ENCODE peak calls at places on chromosomes 5 and 9, in ten cellular contexts. R, K, B, M, W, D, H, P, C and Q are unnamed samples.

GRCh38 chr5:97600486-97600885 is 417.4 kb upstream of the RIOK2 start:
- DNase-seq in R (no peak), K (no peak), B (no peak), M (no peak), W (no peak), D (no peak), H (no peak), P (no peak), C (no peak), Q (no peak)

GRCh38 chr5:143086851-143087637 is 316.4 kb downstream of the NR3C1 start:
- DNase-seq in R (peak; percentile 26), K (peak; percentile 44), B (no peak), M (no peak), W (no peak), D (peak; percentile 63), H (no peak), P (no peak), C (no peak), Q (no peak)

GRCh38 chr5:147188200-147189108 is 46.4 kb upstream of the STK32A start:
- DNase-seq in R (peak; percentile 62), K (peak; percentile 84), B (peak; percentile 19), M (no peak), W (peak; percentile 63), D (peak; percentile 30), H (no peak), P (no peak), C (no peak), Q (no peak)

GRCh38 chr5:66021585-66021984 is 95.2 kb downstream of the ERBIN start:
- DNase-seq in R (no peak), K (peak; percentile 16), B (no peak), M (no peak), W (no peak), D (no peak), H (no peak), P (no peak), C (no peak), Q (no peak)

GRCh38 chr5:50440651-50441478 is at the start of gene EMB:
- DNase-seq in R (peak; percentile 53), K (peak; percentile 6), B (peak; percentile 74), M (no peak), W (peak; percentile 12), D (peak; percentile 12), H (peak; percentile 82), P (peak; percentile 59), C (peak; percentile 62), Q (peak; percentile 77)

GRCh38 chr5:141657937-141658545 is 6.8 kb upstream of the FCHSD1 start:
- DNase-seq in R (no peak), K (no peak), B (no peak), M (no peak), W (peak; percentile 88), D (peak; percentile 44), H (no peak), P (no peak), C (no peak), Q (no peak)

GRCh38 chr9:135988493-135988892 is 27.3 kb upstream of the UBAC1 start:
- DNase-seq in R (no peak), K (no peak), B (no peak), M (no peak), W (no peak), D (no peak), H (no peak), P (no peak), C (no peak), Q (no peak)

GRCh38 chr5:136036991-136037705 is 8.4 kb downstream of the TGFBI start:
- DNase-seq in R (peak; percentile 65), K (peak; percentile 38), B (no peak), M (no peak), W (no peak), D (peak; percentile 78), H (no peak), P (peak; percentile 62), C (peak; percentile 85), Q (no peak)

GRCh38 chr5:42628821-42629220 is 127.8 kb upstream of the CCDC152 start:
- DNase-seq in R (no peak), K (no peak), B (no peak), M (no peak), W (no peak), D (no peak), H (no peak), P (no peak), C (no peak), Q (no peak)

GRCh38 chr5:144122081-144122480 is 48.4 kb downstream of the YIPF5 start:
- DNase-seq in R (no peak), K (no peak), B (no peak), M (no peak), W (no peak), D (no peak), H (no peak), P (no peak), C (no peak), Q (no peak)

GRCh38 chr9:96217358-96217755 is 84.6 kb downstream of the HSD17B3 start:
- DNase-seq in R (no peak), K (no peak), B (no peak), M (no peak), W (no peak), D (no peak), H (no peak), P (no peak), C (peak; percentile 64), Q (peak; percentile 64)

GRCh38 chr9:90774682-90775081 is 26.9 kb upstream of the SYK start:
- DNase-seq in R (no peak), K (no peak), B (no peak), M (no peak), W (no peak), D (no peak), H (no peak), P (peak; percentile 36), C (no peak), Q (no peak)

GRCh38 chr5:175688352-175689146 is 30.7 kb downstream of the HRH2 start:
- DNase-seq in R (no peak), K (no peak), B (no peak), M (no peak), W (no peak), D (no peak), H (no peak), P (no peak), C (peak; percentile 40), Q (no peak)

GRCh38 chr9:134377976-134378375 is 51.7 kb downstream of the RXRA start:
- DNase-seq in R (no peak), K (no peak), B (no peak), M (peak; percentile 18), W (peak; percentile 4), D (no peak), H (no peak), P (peak; percentile 95), C (peak; percentile 88), Q (no peak)

GRCh38 chr9:114606068-114606467 is 5.0 kb upstream of the TMEM268 start:
- DNase-seq in R (no peak), K (no peak), B (no peak), M (no peak), W (no peak), D (no peak), H (no peak), P (no peak), C (no peak), Q (peak; percentile 66)

GRCh38 chr5:160260881-160261815 is 31.8 kb downstream of the FABP6 start:
- DNase-seq in R (peak; percentile 33), K (peak; percentile 15), B (no peak), M (no peak), W (no peak), D (no peak), H (no peak), P (peak; percentile 78), C (no peak), Q (no peak)

GRCh38 chr5:7392401-7393024 is 3.4 kb upstream of the ADCY2 start:
- DNase-seq in R (peak; percentile 60), K (peak; percentile 81), B (no peak), M (no peak), W (peak; percentile 26), D (peak; percentile 25), H (no peak), P (no peak), C (no peak), Q (no peak)

GRCh38 chr9:130866474-130866965 is 30.1 kb downstream of the QRFP start:
- DNase-seq in R (peak; percentile 81), K (peak; percentile 92), B (peak; percentile 48), M (peak; percentile 20), W (peak; percentile 88), D (peak; percentile 66), H (peak; percentile 50), P (peak; percentile 82), C (peak; percentile 82), Q (peak; percentile 85)

GRCh38 chr9:80134487-80134886 is 562.7 kb downstream of the TLE4 start:
- DNase-seq in R (no peak), K (no peak), B (no peak), M (no peak), W (no peak), D (no peak), H (no peak), P (no peak), C (no peak), Q (no peak)

GRCh38 chr9:26058111-26058895 is 380.1 kb upstream of the TUSC1 start:
- DNase-seq in R (no peak), K (no peak), B (no peak), M (no peak), W (no peak), D (no peak), H (no peak), P (no peak), C (no peak), Q (no peak)

GRCh38 chr5:36739751-36740221 is 133.4 kb downstream of the SLC1A3 start:
- DNase-seq in R (peak; percentile 70), K (peak; percentile 93), B (peak; percentile 62), M (peak; percentile 14), W (peak; percentile 71), D (peak; percentile 15), H (peak; percentile 71), P (peak; percentile 44), C (no peak), Q (peak; percentile 78)

GRCh38 chr5:167577616-167578015 is 713.8 kb upstream of the WWC1 start:
- DNase-seq in R (no peak), K (no peak), B (no peak), M (no peak), W (no peak), D (no peak), H (no peak), P (no peak), C (no peak), Q (no peak)

GRCh38 chr9:79974806-79975422 is 403.1 kb downstream of the TLE4 start:
- DNase-seq in R (no peak), K (peak; percentile 16), B (no peak), M (no peak), W (no peak), D (no peak), H (no peak), P (peak; percentile 26), C (no peak), Q (no peak)

GRCh38 chr9:132006657-132007370 is 72.9 kb downstream of the MED27 start:
- DNase-seq in R (peak; percentile 27), K (peak; percentile 82), B (no peak), M (no peak), W (peak; percentile 4), D (no peak), H (no peak), P (no peak), C (no peak), Q (no peak)

GRCh38 chr5:103286622-103287021 is 28.1 kb downstream of the MACIR start:
- DNase-seq in R (no peak), K (no peak), B (no peak), M (no peak), W (no peak), D (no peak), H (no peak), P (no peak), C (no peak), Q (no peak)

GRCh38 chr5:73763300-73764032 is 137.5 kb downstream of the ARHGEF28 start:
- DNase-seq in R (no peak), K (no peak), B (no peak), M (no peak), W (no peak), D (no peak), H (no peak), P (no peak), C (no peak), Q (no peak)

GRCh38 chr5:59660737-59661136 is 232.8 kb downstream of the PDE4D start:
- DNase-seq in R (no peak), K (no peak), B (no peak), M (no peak), W (peak; percentile 61), D (no peak), H (no peak), P (no peak), C (no peak), Q (no peak)

GRCh38 chr9:123191260-123191659 is 77.1 kb downstream of the STRBP start:
- DNase-seq in R (no peak), K (no peak), B (no peak), M (no peak), W (no peak), D (no peak), H (no peak), P (no peak), C (no peak), Q (no peak)